ENCODE peak calls at places on chromosome X, in seven cellular contexts. Q is mesenchymal stem cell, I is IMR-90, K is neuronal stem cell, C is mesendoderm, E is trophoblast cell, B is H1. W is an unnamed sample.

GRCh38 chrX:129741880-129742758 is 3.3 kb downstream of the XPNPEP2 start:
- DNase-seq in K (peak), C (peak), I (no peak), E (no peak), B (no peak), Q (no peak), W (peak)

GRCh38 chrX:56798866-56799864 is 70.1 kb downstream of the NBDY start:
- DNase-seq in B (no peak), E (peak), I (no peak), C (peak), Q (no peak), K (no peak), W (peak)

GRCh38 chrX:47185241-47185640 is 8.4 kb upstream of the UBA1 start:
- DNase-seq in K (no peak), Q (no peak), E (no peak), I (no peak), C (no peak), B (no peak), W (no peak)

GRCh38 chrX:146658379-146658778 is 151.2 kb upstream of the CXorf51B start:
- DNase-seq in Q (no peak), I (no peak), E (no peak), C (no peak), K (no peak), B (no peak), W (no peak)

GRCh38 chrX:38214551-38214950 is 6.1 kb downstream of the SRPX start:
- DNase-seq in B (no peak), E (no peak), C (no peak), K (no peak), I (peak), Q (no peak), W (no peak)

GRCh38 chrX:25531096-25531495 is 515.3 kb upstream of the ARX start:
- DNase-seq in B (no peak), K (no peak), E (no peak), Q (no peak), I (peak), C (no peak), W (no peak)

GRCh38 chrX:97027384-97027922 is 143.7 kb downstream of the RPA4 start:
- DNase-seq in K (peak), B (no peak), E (peak), Q (no peak), C (peak), I (peak), W (peak)

GRCh38 chrX:17022205-17022604 is 75.7 kb downstream of the REPS2 start:
- DNase-seq in E (peak), Q (no peak), C (no peak), K (no peak), I (peak), B (no peak), W (no peak)

GRCh38 chrX:129925305-129926092 is 19.5 kb downstream of the UTP14A start:
- DNase-seq in B (peak), Q (peak), K (peak), I (peak), C (peak), E (peak), W (peak)

GRCh38 chrX:42384956-42385355 is 393.0 kb downstream of the PPP1R2C start:
- DNase-seq in B (no peak), C (no peak), E (no peak), Q (no peak), K (no peak), I (no peak), W (no peak)

GRCh38 chrX:79259073-79259689 is 108.0 kb downstream of the ITM2A start:
- DNase-seq in E (no peak), Q (no peak), I (no peak), K (no peak), B (no peak), C (no peak), W (no peak)

GRCh38 chrX:47849776-47850175 is 13.1 kb downstream of the ZNF81 start:
- DNase-seq in K (no peak), B (no peak), Q (no peak), C (no peak), I (no peak), E (no peak), W (no peak)

GRCh38 chrX:24260827-24261550 is 52.9 kb downstream of the SUPT20HL2 start:
- DNase-seq in E (no peak), K (no peak), Q (peak), C (no peak), I (peak), B (no peak), W (no peak)

GRCh38 chrX:12978205-12979010 is 3.5 kb downstream of the TMSB4X start:
- DNase-seq in Q (peak), K (no peak), I (peak), E (no peak), B (no peak), C (peak), W (peak)

GRCh38 chrX:44012484-44013096 is 39.4 kb upstream of the NDP start:
- DNase-seq in E (peak), I (peak), Q (peak), C (no peak), B (no peak), K (no peak), W (no peak)

GRCh38 chrX:153055827-153056748 is at the start of gene PNMA3:
- DNase-seq in B (no peak), K (no peak), Q (no peak), E (no peak), C (peak), I (no peak), W (peak)

GRCh38 chrX:153153516-153153915 is 25.6 kb upstream of the MAGEA1 start:
- DNase-seq in E (no peak), K (no peak), B (no peak), Q (no peak), I (no peak), C (no peak), W (no peak)

GRCh38 chrX:49848275-49848674 is 19.2 kb downstream of the PAGE4 start:
- DNase-seq in C (no peak), K (no peak), I (no peak), E (no peak), B (no peak), Q (no peak), W (no peak)

GRCh38 chrX:12921886-12922599 is 15.6 kb downstream of the TLR8 start:
- DNase-seq in I (no peak), E (no peak), K (no peak), B (no peak), Q (no peak), C (no peak), W (no peak)

GRCh38 chrX:47177079-47177478 is 16.6 kb upstream of the UBA1 start:
- DNase-seq in I (no peak), E (no peak), K (no peak), Q (no peak), B (no peak), C (no peak), W (no peak)

GRCh38 chrX:110442631-110443030 is 84.0 kb downstream of the RTL9 start:
- DNase-seq in C (peak), I (peak), Q (peak), B (no peak), E (peak), K (no peak), W (peak)

GRCh38 chrX:53440631-53441517 is 6.7 kb upstream of the HSD17B10 start:
- DNase-seq in I (peak), E (peak), K (no peak), Q (peak), B (no peak), C (no peak), W (peak)

GRCh38 chrX:118272237-118272636 is 73.7 kb upstream of the WDR44 start:
- DNase-seq in Q (no peak), E (peak), C (no peak), B (no peak), K (no peak), I (peak), W (no peak)

GRCh38 chrX:140502491-140503229 is 2.2 kb downstream of the SOX3 start:
- DNase-seq in E (no peak), K (no peak), C (peak), B (no peak), Q (no peak), I (no peak), W (no peak)

GRCh38 chrX:123924181-123924580 is 37.3 kb upstream of the STAG2 start:
- DNase-seq in I (no peak), K (no peak), E (peak), C (peak), B (no peak), Q (no peak), W (peak)

GRCh38 chrX:97402903-97403302 is 519.2 kb downstream of the RPA4 start:
- DNase-seq in K (no peak), C (no peak), E (no peak), I (no peak), B (no peak), Q (no peak), W (no peak)

GRCh38 chrX:97481228-97481627 is 597.5 kb downstream of the RPA4 start:
- DNase-seq in E (peak), C (peak), Q (no peak), K (no peak), B (no peak), I (no peak), W (no peak)

GRCh38 chrX:107766470-107767140 is 9.0 kb downstream of the TSC22D3 start:
- DNase-seq in E (peak), I (peak), Q (peak), B (no peak), C (peak), K (no peak), W (no peak)

GRCh38 chrX:18884916-18885315 is 99.0 kb downstream of the PHKA2 start:
- DNase-seq in Q (no peak), E (no peak), K (no peak), B (no peak), C (peak), I (peak), W (no peak)

GRCh38 chrX:154313147-154313546 is 17.6 kb downstream of the TKTL1 start:
- DNase-seq in B (no peak), K (no peak), Q (no peak), C (no peak), E (no peak), I (no peak), W (no peak)

GRCh38 chrX:13396887-13397286 is 77.0 kb upstream of the ATXN3L start:
- DNase-seq in E (no peak), K (no peak), B (no peak), C (no peak), Q (peak), I (peak), W (no peak)

GRCh38 chrX:10387011-10387410 is 230.2 kb downstream of the CLCN4 start:
- DNase-seq in Q (peak), K (no peak), E (no peak), C (peak), B (no peak), I (peak), W (no peak)
- H2BK120ac ChIP-seq in Q (no peak), K (no peak), E (no peak), C (no peak), B (no peak), I (no peak), W (no peak)

GRCh38 chrX:112808007-112808406 is 32.6 kb downstream of the AMOT start:
- DNase-seq in Q (no peak), E (no peak), B (no peak), I (no peak), C (no peak), K (no peak), W (no peak)
- H2BK120ac ChIP-seq in Q (no peak), E (peak), B (no peak), I (no peak), C (no peak), K (no peak), W (no peak)

GRCh38 chrX:72312311-72312940 is 6.7 kb upstream of the CITED1 start:
- DNase-seq in C (no peak), Q (no peak), B (no peak), I (no peak), K (no peak), E (no peak), W (no peak)
- H2BK120ac ChIP-seq in C (no peak), Q (no peak), B (no peak), I (no peak), K (no peak), E (no peak), W (no peak)

DNA sequence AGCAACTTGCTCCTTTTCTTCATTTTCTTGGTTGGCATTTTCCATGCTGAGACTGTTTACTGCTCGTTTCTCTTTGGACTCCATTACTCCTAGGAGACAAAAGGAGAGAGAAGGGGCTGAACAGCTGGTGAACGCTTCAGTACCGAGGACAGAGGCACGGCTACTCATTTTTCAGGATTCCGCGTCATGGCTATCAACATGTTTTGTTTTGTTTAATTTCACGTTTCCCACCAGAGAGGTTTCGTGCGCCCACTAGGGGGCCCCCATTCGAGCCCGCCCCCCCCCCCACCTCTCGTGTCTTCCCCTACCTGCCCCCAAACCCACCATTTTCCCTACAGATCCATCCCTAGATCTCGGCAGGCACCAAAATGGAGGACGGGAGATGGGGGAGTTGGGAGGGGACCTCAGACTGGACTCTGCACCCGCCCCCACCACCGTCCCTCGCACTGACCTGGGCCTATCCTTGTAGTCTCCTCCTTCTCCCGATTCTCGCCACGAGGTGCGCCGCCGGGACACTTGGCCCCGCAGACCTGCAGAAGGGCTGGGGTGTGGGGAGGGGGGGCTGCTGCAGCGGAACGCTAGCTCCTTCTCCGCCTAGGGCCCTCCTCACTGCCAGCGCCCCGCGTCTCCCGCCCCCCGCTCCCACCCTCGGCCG is 653 bp downstream of the BEX1 start:
- DNase-seq in I (peak), B (peak), E (peak), C (peak), Q (peak), K (peak), W (peak)
- H2BK120ac ChIP-seq in I (no peak), B (no peak), E (no peak), C (no peak), Q (no peak), K (no peak), W (no peak)

DNA sequence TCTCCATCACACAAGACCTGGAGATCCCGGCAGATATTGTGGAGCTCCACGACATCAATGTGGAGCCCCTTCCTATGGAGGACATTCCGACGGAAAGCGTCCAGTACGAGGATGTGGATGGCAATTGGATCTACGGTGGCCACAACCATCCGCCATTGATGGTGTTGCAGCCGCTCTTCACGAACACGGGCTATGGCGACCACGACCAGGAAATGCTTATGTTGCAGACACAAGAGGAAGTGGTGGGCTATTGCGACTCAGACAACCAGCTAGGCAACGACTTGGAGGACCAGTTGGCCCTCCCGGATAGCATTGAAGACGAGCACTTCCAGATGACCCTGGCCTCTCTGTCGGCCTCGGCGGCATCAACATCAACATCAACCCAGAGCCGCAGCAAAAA is 717 bp downstream of the YY2 start:
- DNase-seq in Q (no peak), E (no peak), K (no peak), B (no peak), I (no peak), C (no peak), W (no peak)
- H2BK120ac ChIP-seq in Q (no peak), E (no peak), K (no peak), B (no peak), I (no peak), C (no peak), W (no peak)

GRCh38 chrX:40282901-40283674 is 185.3 kb upstream of the BCOR start:
- DNase-seq in E (no peak), I (peak), K (no peak), Q (no peak), B (no peak), C (no peak), W (no peak)

GRCh38 chrX:40279762-40280161 is 182.0 kb upstream of the BCOR start:
- DNase-seq in I (no peak), C (no peak), K (no peak), E (peak), Q (no peak), B (no peak), W (no peak)

GRCh38 chrX:40279091-40279430 is 181.3 kb upstream of the BCOR start:
- DNase-seq in Q (no peak), B (no peak), K (no peak), C (no peak), E (no peak), I (no peak), W (no peak)

GRCh38 chrX:40282348-40282747 is 184.6 kb upstream of the BCOR start:
- DNase-seq in C (no peak), I (no peak), Q (no peak), K (no peak), E (no peak), B (no peak), W (no peak)

GRCh38 chrX:40281341-40282005 is 183.7 kb upstream of the BCOR start:
- DNase-seq in I (no peak), B (no peak), K (no peak), C (no peak), Q (no peak), E (no peak), W (no peak)
- H2BK120ac ChIP-seq in I (no peak), B (no peak), K (no peak), C (no peak), Q (no peak), E (peak), W (no peak)

W was measured in H9.